ENCODE peak calls at places on chromosomes 12 and 14, in four cellular contexts. W, Z, B and S are unnamed samples.

GRCh38 chr12:69935651-69936100 is 110.6 kb downstream of the MYRFL start:
- DNase-seq in Z (no peak), B (no peak), W (no peak), S (no peak)

GRCh38 chr12:101875112-101875961 is 2.0 kb upstream of the DRAM1 start:
- DNase-seq in W (no peak), B (no peak), Z (no peak), S (no peak)

GRCh38 chr14:62162998-62163589 is 400.9 kb downstream of the SNAPC1 start:
- DNase-seq in W (peak), Z (no peak), B (no peak), S (peak)

GRCh38 chr12:39897315-39897714 is 208.6 kb downstream of the SLC2A13 start:
- DNase-seq in Z (no peak), B (no peak), W (no peak), S (no peak)

GRCh38 chr14:102126807-102127455 is 12.8 kb upstream of the WDR20 start:
- DNase-seq in W (no peak), Z (no peak), B (no peak), S (no peak)

GRCh38 chr12:52081263-52081733 is 1.8 kb downstream of the SMIM41 start:
- DNase-seq in W (no peak), Z (no peak), B (no peak), S (no peak)

GRCh38 chr14:84826349-84826748 is 703.6 kb upstream of the FLRT2 start:
- DNase-seq in Z (no peak), B (no peak), W (no peak), S (no peak)

GRCh38 chr14:87230726-87231125 is 762.3 kb downstream of the GALC start:
- DNase-seq in W (no peak), Z (no peak), B (no peak), S (no peak)

GRCh38 chr14:56874375-56874774 is 64.1 kb upstream of the OTX2 start:
- DNase-seq in Z (peak), W (peak), B (no peak), S (peak)

GRCh38 chr12:110619534-110619953 is 5.6 kb downstream of the TCTN1 start:
- DNase-seq in Z (no peak), B (no peak), W (no peak), S (no peak)

GRCh38 chr12:356276-356988 is 32.7 kb downstream of the KDM5A start:
- DNase-seq in W (no peak), B (no peak), Z (no peak), S (no peak)

GRCh38 chr12:359091-359490 is 30.0 kb downstream of the KDM5A start:
- DNase-seq in B (no peak), W (no peak), Z (no peak), S (no peak)
- H3K4me3 ChIP-seq in B (no peak), W (no peak), Z (no peak), S (no peak)

DNA sequence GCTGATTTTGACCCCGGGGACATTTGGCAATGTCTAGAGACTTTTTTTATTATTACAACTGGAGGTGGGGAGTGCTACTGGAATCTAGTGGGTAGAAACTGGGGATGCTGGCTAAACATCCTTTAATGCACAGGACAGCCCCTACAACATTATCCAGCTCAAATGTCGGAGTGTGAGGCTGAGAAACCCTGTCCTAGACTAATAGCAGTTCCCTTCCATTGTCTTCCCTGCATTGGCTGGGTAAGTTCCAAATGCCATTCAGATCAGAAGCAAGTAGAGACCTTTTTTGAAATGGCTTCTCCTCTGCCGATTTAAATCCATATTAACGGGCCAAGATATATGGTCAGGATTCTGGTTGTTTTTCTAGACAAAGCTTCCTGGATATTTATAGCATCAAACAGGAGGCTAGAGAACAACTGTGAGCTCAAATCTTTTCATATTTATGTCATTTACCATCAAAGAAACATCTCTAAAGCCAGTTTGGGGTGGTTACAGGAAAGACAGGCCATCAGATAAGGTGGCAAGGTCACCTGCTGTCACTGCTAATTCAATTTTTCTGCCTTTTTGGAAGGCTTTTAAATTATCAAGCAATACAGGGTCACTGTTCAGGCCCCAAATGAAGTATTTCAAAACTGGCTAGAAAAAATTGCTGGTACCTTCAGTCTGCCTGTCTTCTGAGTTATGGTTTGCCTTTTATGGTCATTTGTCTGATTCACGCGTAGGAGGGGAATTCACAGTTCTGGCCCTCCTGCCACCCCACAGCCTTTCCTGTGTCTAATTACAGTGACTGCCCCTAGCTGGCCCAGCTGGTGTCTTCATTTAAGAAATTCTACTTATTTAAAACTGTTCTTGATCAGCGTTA is 20.1 kb upstream of the AKAP5 start:
- DNase-seq in B (peak), Z (no peak), W (no peak), S (no peak)
- TF ChIP-seq CTCF in B (no peak), Z (no peak), W (no peak), S (no peak)

GRCh38 chr12:126776047-126776446 is 1490.9 kb upstream of the TMEM132C start:
- DNase-seq in W (no peak), Z (no peak), B (no peak), S (no peak)

GRCh38 chr12:126773012-126773411 is 1494.0 kb upstream of the TMEM132C start:
- DNase-seq in B (no peak), Z (no peak), W (no peak), S (no peak)

GRCh38 chr12:126773491-126773890 is 1493.5 kb upstream of the TMEM132C start:
- DNase-seq in B (no peak), W (no peak), Z (no peak), S (no peak)

GRCh38 chr12:126770188-126770587 is 1496.8 kb upstream of the TMEM132C start:
- DNase-seq in B (no peak), W (no peak), Z (no peak), S (no peak)

DNA sequence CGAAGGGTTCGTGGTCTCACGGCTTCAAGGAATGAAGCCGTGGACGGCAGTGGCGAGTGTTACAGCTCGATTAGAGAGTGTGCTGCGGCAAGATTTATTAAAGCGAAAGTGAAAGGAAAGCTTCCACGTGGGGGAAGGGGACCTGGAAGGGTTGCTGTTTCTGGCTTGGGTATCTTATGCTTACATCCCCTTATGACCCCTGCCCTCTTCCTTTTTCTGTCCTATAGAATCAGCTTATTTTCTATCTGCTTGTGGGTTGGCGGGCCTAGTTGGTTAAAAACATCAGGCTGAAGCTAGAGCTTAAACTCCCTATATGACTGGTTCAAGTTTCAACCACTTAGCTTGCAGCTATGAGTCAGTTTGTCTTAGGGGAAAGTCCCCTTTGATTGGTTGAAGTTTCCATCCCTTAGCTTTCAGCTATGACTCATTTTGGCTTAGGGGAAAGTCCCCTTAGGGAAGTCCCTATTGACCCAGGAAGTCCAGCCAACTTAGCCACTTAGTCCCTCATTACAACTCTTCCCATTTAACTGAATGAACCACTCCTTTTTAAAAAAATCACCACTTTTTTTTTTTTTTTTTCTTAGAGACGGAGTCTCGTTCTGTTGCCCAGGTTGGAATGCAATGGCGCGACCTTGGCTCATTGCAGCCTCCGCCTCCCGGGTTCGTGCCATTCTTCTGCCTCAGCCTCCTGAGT is 1494.7 kb upstream of the TMEM132C start:
- DNase-seq in B (no peak), W (no peak), Z (no peak), S (no peak)
- H3K4me3 ChIP-seq in B (no peak), W (no peak), Z (no peak), S (peak)

DNA sequence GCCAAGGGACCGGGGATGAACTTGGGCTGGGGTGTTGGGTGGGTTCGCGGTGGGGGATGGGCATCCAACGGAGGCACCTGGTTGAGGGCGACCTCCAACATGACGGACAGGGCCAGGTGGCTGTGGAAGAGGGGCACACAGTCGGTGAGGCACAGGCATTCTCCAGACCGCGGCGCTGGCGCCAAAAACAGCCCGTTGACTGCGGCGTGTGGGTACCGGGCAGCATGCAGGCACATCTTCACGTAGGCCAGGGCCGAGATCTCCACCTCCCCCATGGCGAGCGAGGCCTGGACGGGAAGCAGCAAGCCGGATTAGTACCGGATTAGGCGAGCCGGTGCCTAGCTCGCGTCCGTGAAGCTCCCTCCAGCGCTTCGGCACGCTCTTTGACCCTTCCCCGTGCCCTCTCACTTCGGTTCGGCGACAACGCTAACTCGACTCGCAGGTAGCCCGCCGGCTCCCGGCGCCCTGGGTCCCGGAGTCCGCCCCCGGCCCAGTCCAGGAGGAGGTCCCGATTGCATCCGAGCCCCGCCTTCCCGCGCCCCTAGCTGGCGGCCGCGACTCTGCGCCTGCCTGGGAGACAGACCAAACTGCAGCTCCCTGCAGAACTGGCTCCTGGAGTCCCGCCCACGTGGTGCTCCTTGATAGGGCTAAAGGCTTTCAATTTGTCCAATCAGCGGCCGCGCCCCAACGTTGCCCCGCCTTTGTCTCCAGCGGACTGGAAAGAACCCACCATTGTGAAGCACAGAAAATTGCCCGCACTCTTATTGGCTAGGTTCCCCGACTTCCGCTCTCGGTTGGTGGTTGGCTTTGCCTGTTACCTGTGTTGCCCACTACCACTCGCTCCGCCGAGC is at the start of gene EMC9:
- DNase-seq in W (peak), B (peak), Z (peak), S (peak)
- TF ChIP-seq CTCF in W (peak), B (peak), Z (peak), S (no peak)